ENCODE peak calls at places on chromosomes 4 and X, in five cellular contexts. P is T47D, M is HT-29, L is cardiac fibroblast, E is activated T-helper 1 cell treated with Interleukin-2 at 50 U/mL for 16 hours. N is an unnamed sample.

GRCh38 chr4:113768952-113769351 is 7.4 kb upstream of the CAMK2D start:
- DNase-seq in L (no peak), M (no peak), E (no peak), P (no peak), N (no peak)

GRCh38 chrX:150269613-150270254 is 93.4 kb upstream of the MAMLD1 start:
- DNase-seq in E (no peak), M (peak), P (no peak), L (peak), N (no peak)

GRCh38 chr4:1684756-1685603 is 867 bp upstream of the FAM53A start:
- DNase-seq in L (no peak), M (peak), P (no peak), E (no peak), N (no peak)

GRCh38 chr4:17492058-17492741 is 19.7 kb downstream of the QDPR start:
- DNase-seq in E (no peak), L (no peak), P (no peak), M (no peak), N (no peak)

GRCh38 chr4:48683784-48684666 is 96.1 kb downstream of the FRYL start:
- DNase-seq in P (no peak), L (no peak), E (no peak), M (no peak), N (no peak)

GRCh38 chr4:139167774-139168444 is 9.1 kb downstream of the ELF2 start:
- DNase-seq in P (no peak), L (peak), E (no peak), M (peak), N (no peak)

GRCh38 chr4:2812985-2813384 is 20.1 kb downstream of the SH3BP2 start:
- DNase-seq in P (no peak), E (no peak), M (no peak), L (no peak), N (no peak)

GRCh38 chr4:141802324-141802723 is 165.9 kb downstream of the IL15 start:
- DNase-seq in E (no peak), L (no peak), P (no peak), M (no peak), N (no peak)

GRCh38 chr4:8727131-8727530 is 134.6 kb downstream of the CPZ start:
- DNase-seq in L (no peak), P (no peak), M (no peak), E (no peak), N (no peak)

GRCh38 chr4:20813698-20814097 is 113.4 kb downstream of the PACRGL start:
- DNase-seq in P (no peak), L (peak), E (no peak), M (no peak), N (peak)

GRCh38 chr4:184477201-184477999 is 3.0 kb upstream of the IRF2 start:
- DNase-seq in L (no peak), P (no peak), E (no peak), M (no peak), N (no peak)

GRCh38 chr4:18049446-18049845 is 27.9 kb upstream of the LCORL start:
- DNase-seq in L (no peak), P (no peak), E (no peak), M (no peak), N (no peak)

GRCh38 chr4:152342293-152342692 is 193.6 kb downstream of the FBXW7 start:
- DNase-seq in P (no peak), E (no peak), L (no peak), M (no peak), N (no peak)

GRCh38 chr4:16116493-16116990 is 32.7 kb upstream of the PROM1 start:
- DNase-seq in M (no peak), L (no peak), P (no peak), E (no peak), N (no peak)

GRCh38 chr4:9703391-9703790 is 78.0 kb upstream of the DRD5 start:
- DNase-seq in L (peak), M (peak), P (peak), E (peak), N (no peak)

GRCh38 chrX:65933085-65933589 is 106.7 kb downstream of the VSIG4 start:
- DNase-seq in L (no peak), M (no peak), E (no peak), P (no peak), N (no peak)

GRCh38 chr4:41994461-41994860 is 4.1 kb downstream of the SLC30A9 start:
- DNase-seq in L (no peak), E (no peak), M (no peak), P (no peak), N (no peak)

GRCh38 chrX:63566856-63567255 is 215.7 kb upstream of the SPIN4 start:
- DNase-seq in P (no peak), E (no peak), M (no peak), L (no peak), N (no peak)

GRCh38 chr4:65472531-65472930 is 197.8 kb downstream of the EPHA5 start:
- DNase-seq in M (no peak), E (no peak), P (no peak), L (no peak), N (no peak)

GRCh38 chr4:42816189-42816588 is 76.3 kb upstream of the GRXCR1 start:
- DNase-seq in E (no peak), P (no peak), M (no peak), L (no peak), N (no peak)

GRCh38 chr4:56505269-56506109 is at the start of gene ARL9:
- DNase-seq in E (peak), L (peak), M (peak), P (no peak), N (no peak)

GRCh38 chr4:182103614-182104319 is 139.4 kb upstream of the TENM3 start:
- DNase-seq in L (no peak), M (no peak), P (no peak), E (no peak), N (no peak)

GRCh38 chr4:169282429-169283113 is 11.8 kb upstream of the SH3RF1 start:
- DNase-seq in E (no peak), L (no peak), M (no peak), P (no peak), N (no peak)

GRCh38 chr4:17323619-17324400 is 188.1 kb downstream of the QDPR start:
- DNase-seq in L (peak), M (no peak), P (no peak), E (no peak), N (no peak)

GRCh38 chr4:140343303-140343702 is 30.1 kb upstream of the SCOC start:
- DNase-seq in E (no peak), M (peak), P (no peak), L (peak), N (peak)

GRCh38 chrX:40172980-40173661 is 75.4 kb upstream of the BCOR start:
- DNase-seq in P (no peak), L (no peak), E (no peak), M (peak), N (no peak)

GRCh38 chrX:65528705-65529340 is 5.8 kb downstream of the LAS1L start:
- DNase-seq in L (peak), M (peak), E (peak), P (peak), N (no peak)

GRCh38 chrX:68732906-68733493 is 85.5 kb downstream of the STARD8 start:
- DNase-seq in P (peak), E (peak), L (peak), M (peak), N (peak)

GRCh38 chrX:56113785-56114436 is 118.2 kb upstream of the KLF8 start:
- DNase-seq in P (no peak), M (no peak), E (no peak), L (no peak), N (no peak)

GRCh38 chr4:95572304-95572991 is 23.7 kb upstream of the UNC5C start:
- DNase-seq in E (no peak), M (peak), P (no peak), L (peak), N (peak)

GRCh38 chrX:120732461-120732860 is 102.6 kb upstream of the C1GALT1C1 start:
- DNase-seq in M (no peak), L (no peak), P (no peak), E (no peak), N (no peak)

GRCh38 chrX:51459125-51459524 is 37.3 kb downstream of the NUDT11 start:
- DNase-seq in P (no peak), L (peak), E (no peak), M (peak), N (no peak)

GRCh38 chr4:140691369-140691768 is 64.8 kb downstream of the TBC1D9 start:
- DNase-seq in L (peak), M (no peak), E (no peak), P (no peak), N (peak)

GRCh38 chr4:5098176-5098575 is 46.9 kb downstream of the STK32B start:
- DNase-seq in L (no peak), E (no peak), P (no peak), M (no peak), N (no peak)

GRCh38 chrX:65502618-65503017 is 32.0 kb downstream of the LAS1L start:
- DNase-seq in P (no peak), L (no peak), M (no peak), E (no peak), N (no peak)

GRCh38 chr4:137283737-137284136 is 248.6 kb downstream of the PCDH18 start:
- DNase-seq in M (no peak), E (no peak), P (peak), L (peak), N (no peak)

GRCh38 chr4:37699874-37700481 is 13.8 kb upstream of the RELL1 start:
- DNase-seq in P (no peak), E (no peak), M (no peak), L (no peak), N (no peak)

N was measured in LNCaP clone FGC.